ENCODE peak calls at places on chromosome 4, in six cellular contexts. W is IMR-90, U is neuronal stem cell, B is mesenchymal stem cell, J is H1, K is trophoblast cell. D is an unnamed sample.

GRCh38 chr4:16916719-16917337 is 18.4 kb upstream of the LDB2 start:
- DNase-seq in K (peak; percentile 76), J (peak; percentile 94), B (peak; percentile 42), U (no peak), W (no peak), D (peak; percentile 92)

GRCh38 chr4:2269206-2269531 is 7.3 kb upstream of the MXD4 start:
- DNase-seq in W (no peak), K (no peak), B (no peak), J (peak; percentile 63), U (no peak), D (peak; percentile 18)

GRCh38 chr4:3256230-3257124 is 7.5 kb downstream of the MSANTD1 start:
- DNase-seq in W (no peak), K (no peak), U (no peak), B (no peak), J (peak; percentile 30), D (no peak)

GRCh38 chr4:74320559-74321118 is 12.4 kb downstream of the EPGN start:
- DNase-seq in J (peak; percentile 64), U (peak; percentile 14), B (peak; percentile 70), K (peak; percentile 66), W (peak; percentile 55), D (peak; percentile 87)

GRCh38 chr4:3434891-3435683 is 6.7 kb upstream of the HGFAC start:
- DNase-seq in K (no peak), B (no peak), W (no peak), U (peak; percentile 26), J (no peak), D (peak; percentile 34)

GRCh38 chr4:7052923-7053715 is 9.9 kb downstream of the TADA2B start:
- DNase-seq in B (peak; percentile 32), W (no peak), J (no peak), U (no peak), K (no peak), D (no peak)

GRCh38 chr4:112704991-112705845 is 68.3 kb downstream of the LARP7 start:
- DNase-seq in K (peak; percentile 43), U (peak; percentile 35), J (peak; percentile 58), B (peak; percentile 77), W (peak; percentile 58), D (peak; percentile 64)

GRCh38 chr4:54553001-54553400 is 104.8 kb upstream of the KIT start:
- DNase-seq in K (peak; percentile 50), U (no peak), B (peak; percentile 76), W (peak; percentile 70), J (no peak), D (no peak)

GRCh38 chr4:15451866-15452765 is 17.6 kb upstream of the CC2D2A start:
- DNase-seq in K (peak; percentile 82), J (no peak), B (peak; percentile 95), W (peak; percentile 98), U (no peak), D (no peak)

GRCh38 chr4:73311428-73311827 is 52.8 kb upstream of the ANKRD17 start:
- DNase-seq in K (peak; percentile 70), B (peak; percentile 58), U (no peak), J (no peak), W (peak; percentile 77), D (peak; percentile 11)

GRCh38 chr4:117968606-117969005 is 65.7 kb upstream of the NDST3 start:
- DNase-seq in K (no peak), B (no peak), J (no peak), W (no peak), U (no peak), D (peak; percentile 14)

GRCh38 chr4:140095694-140096482 is 58.1 kb downstream of the MAML3 start:
- DNase-seq in K (no peak), W (peak; percentile 100), J (no peak), B (peak; percentile 99), U (no peak), D (peak; percentile 48)

GRCh38 chr4:75325316-75325715 is 188.9 kb downstream of the RCHY1 start:
- DNase-seq in B (no peak), W (no peak), K (no peak), J (no peak), U (no peak), D (peak; percentile 3)

DNA sequence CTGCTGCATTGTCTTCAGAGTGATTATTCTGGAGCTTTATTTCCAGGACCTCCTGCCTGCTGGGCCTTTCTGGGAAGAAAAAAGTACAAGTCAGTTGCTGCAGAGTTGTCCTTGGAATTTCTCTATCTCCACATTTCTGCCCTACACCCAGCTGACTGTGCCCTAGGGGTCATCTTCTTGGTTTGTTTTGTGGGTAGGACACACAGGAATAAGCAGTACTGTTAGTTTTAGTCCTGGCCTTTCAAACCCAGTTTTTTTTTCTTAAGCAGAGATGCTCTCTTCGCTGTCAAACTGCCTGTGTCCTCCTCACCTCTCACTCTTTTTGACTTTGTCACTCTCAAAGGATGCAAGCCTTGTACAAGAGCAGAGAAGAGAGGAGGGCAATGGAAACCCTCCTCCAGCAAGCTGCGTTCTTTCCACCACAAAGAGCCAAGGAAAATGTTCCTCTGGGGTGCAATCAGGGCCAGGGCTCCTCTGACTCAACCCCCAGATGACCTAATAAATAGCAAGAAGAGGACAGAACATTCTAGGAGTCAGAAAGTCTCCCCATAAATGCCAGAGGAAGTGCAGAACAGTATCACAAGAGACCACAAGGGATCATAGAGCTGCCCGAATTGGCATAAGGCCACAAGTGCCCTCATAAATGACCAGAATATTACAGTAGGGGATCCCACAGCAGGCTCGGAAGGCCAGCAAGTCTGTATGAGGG is 186.2 kb downstream of the RCHY1 start:
- DNase-seq in K (no peak), W (no peak), U (no peak), B (peak; percentile 76), J (no peak), D (no peak)
- H3K4me3 ChIP-seq in K (no peak overlapping the region), W (no peak overlapping the region), U (no peak overlapping the region), B (no peak overlapping the region), J (no peak overlapping the region), D (no peak overlapping the region)

GRCh38 chr4:131419147-131419546 is 1729.9 kb upstream of the PCDH10 start:
- DNase-seq in U (no peak), B (no peak), J (no peak), W (no peak), K (no peak), D (no peak)
- H4K8ac ChIP-seq in U (no peak overlapping the region), B (no peak overlapping the region), J (no peak overlapping the region), W (no peak overlapping the region), K (no peak overlapping the region), D (no peak overlapping the region)

GRCh38 chr4:26826721-26827120 is 33.9 kb upstream of the STIM2 start:
- DNase-seq in J (no peak), W (peak; percentile 59), U (no peak), K (peak; percentile 15), B (no peak), D (no peak)

GRCh38 chr4:26827798-26828197 is 32.8 kb upstream of the STIM2 start:
- DNase-seq in K (no peak), B (no peak), U (no peak), J (no peak), W (no peak), D (no peak)

GRCh38 chr4:26829018-26829417 is 31.6 kb upstream of the STIM2 start:
- DNase-seq in B (no peak), K (no peak), W (no peak), U (no peak), J (no peak), D (no peak)

GRCh38 chr4:26830701-26831100 is 29.9 kb upstream of the STIM2 start:
- DNase-seq in U (no peak), K (no peak), J (no peak), W (no peak), B (no peak), D (no peak)

GRCh38 chr4:26830016-26830415 is 30.6 kb upstream of the STIM2 start:
- DNase-seq in B (no peak), W (no peak), J (no peak), K (no peak), U (no peak), D (no peak)
- H3K4me3 ChIP-seq in B (no peak overlapping the region), W (no peak overlapping the region), J (no peak overlapping the region), K (no peak overlapping the region), U (no peak overlapping the region), D (no peak overlapping the region)

DNA sequence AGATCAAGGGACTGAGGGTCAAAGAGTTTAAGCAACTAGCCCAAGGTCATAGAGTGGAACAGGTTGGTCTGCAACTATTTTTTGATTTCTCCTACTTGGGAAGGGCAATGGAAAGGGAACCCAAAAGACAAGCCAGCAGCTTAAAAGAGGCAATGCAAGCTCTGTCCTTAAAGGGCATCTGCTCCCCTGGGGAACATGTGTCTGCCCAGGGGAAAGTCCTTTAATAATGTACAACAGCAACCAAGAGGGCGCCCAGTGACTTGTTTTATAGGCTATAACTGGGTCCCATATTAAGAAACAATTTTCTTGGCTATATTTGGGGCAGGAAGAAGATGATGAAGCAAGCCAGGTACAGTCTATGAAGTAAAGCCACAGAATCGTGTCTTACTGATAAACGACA is 54.7 kb upstream of the RBM47 start:
- DNase-seq in J (no peak), K (no peak), W (no peak), B (no peak), U (no peak), D (no peak)
- H4K8ac ChIP-seq in J (no peak overlapping the region), K (no peak overlapping the region), W (no peak overlapping the region), B (no peak overlapping the region), U (no peak overlapping the region), D (no peak overlapping the region)

GRCh38 chr4:137213372-137214173 is 318.7 kb downstream of the PCDH18 start:
- DNase-seq in U (no peak), W (peak; percentile 84), J (no peak), B (no peak), K (no peak), D (no peak)
- H3K4me3 ChIP-seq in U (no peak overlapping the region), W (no peak overlapping the region), J (no peak overlapping the region), B (no peak overlapping the region), K (no peak overlapping the region), D (no peak overlapping the region)

GRCh38 chr4:122731676-122732075 is 828 bp upstream of the BBS12 start:
- DNase-seq in K (no peak), W (no peak), U (no peak), J (no peak), B (no peak), D (no peak)

GRCh38 chr4:122728781-122729330 is 3.6 kb upstream of the BBS12 start:
- DNase-seq in U (no peak), J (no peak), B (no peak), W (no peak), K (no peak), D (no peak)

GRCh38 chr4:122733805-122734155 is 1.3 kb downstream of the BBS12 start:
- DNase-seq in K (no peak), W (no peak), U (no peak), J (no peak), B (no peak), D (no peak)

GRCh38 chr4:122732329-122733026 is at the start of gene BBS12:
- DNase-seq in K (peak; percentile 100), B (peak; percentile 100), J (peak; percentile 99), U (peak; percentile 100), W (peak; percentile 99), D (peak; percentile 100)
- H4K8ac ChIP-seq in K (peak within 1 kb of the TSS; percentile 74), B (peak within 1 kb of the TSS; percentile 75), J (peak within 1 kb of the TSS; percentile 35), U (no peak within 1 kb of the TSS), W (peak within 1 kb of the TSS; percentile 71), D (no peak within 1 kb of the TSS)

GRCh38 chr4:187996502-187997177 is 1.1 kb downstream of the ZFP42 start:
- DNase-seq in K (peak; percentile 37), B (no peak), W (no peak), U (no peak), J (peak; percentile 70), D (peak; percentile 94)
- H3K4me3 ChIP-seq in K (peak overlapping the region; percentile 76), B (no peak overlapping the region), W (no peak overlapping the region), U (no peak overlapping the region), J (peak overlapping the region; percentile 79), D (peak overlapping the region; percentile 81)

GRCh38 chr4:141238196-141238595 is 17.5 kb downstream of the ZNF330 start:
- DNase-seq in J (no peak), K (peak; percentile 48), U (no peak), B (no peak), W (no peak), D (no peak)

GRCh38 chr4:141229408-141230101 is 8.9 kb downstream of the ZNF330 start:
- DNase-seq in W (no peak), U (no peak), B (no peak), K (no peak), J (no peak), D (no peak)

GRCh38 chr4:141233673-141234072 is 13.0 kb downstream of the ZNF330 start:
- DNase-seq in K (no peak), J (no peak), B (no peak), U (no peak), W (no peak), D (no peak)
- H4K8ac ChIP-seq in K (no peak overlapping the region), J (no peak overlapping the region), B (no peak overlapping the region), U (no peak overlapping the region), W (no peak overlapping the region), D (no peak overlapping the region)